ENCODE peak calls at places on chromosomes 3 and 15, in seven cellular contexts. T is right atrium auricular region; X is kidney; J is CD8-positive, alpha-beta memory T cell; R is thoracic aorta; L is heart right ventricle; H is A549. A is an unnamed sample.

GRCh38 chr3:61417352-61417751 is 144.0 kb upstream of the PTPRG start:
- DNase-seq in J (no peak), X (no peak), R (no peak), L (no peak), H (no peak), T (no peak), A (no peak)

GRCh38 chr3:193132923-193133463 is 108.0 kb upstream of the PLAAT1 start:
- DNase-seq in R (no peak), T (no peak), J (no peak), X (no peak), L (no peak), H (no peak), A (no peak)

GRCh38 chr3:186965141-186965879 is 35.0 kb downstream of the ST6GAL1 start:
- DNase-seq in X (no peak), J (no peak), H (no peak), L (no peak), T (no peak), R (no peak), A (no peak)

GRCh38 chr3:140188285-140188684 is 253.3 kb downstream of the CLSTN2 start:
- DNase-seq in L (peak), J (no peak), X (no peak), R (no peak), T (no peak), H (no peak), A (no peak)

GRCh38 chr3:14352002-14352627 is 50.3 kb upstream of the SLC6A6 start:
- DNase-seq in T (no peak), L (no peak), R (no peak), X (peak), J (no peak), H (peak), A (no peak)

GRCh38 chr15:86183765-86184491 is 104.3 kb downstream of the AGBL1 start:
- DNase-seq in X (no peak), J (no peak), R (no peak), H (no peak), L (no peak), T (no peak), A (no peak)

GRCh38 chr15:86066174-86066829 is 13.4 kb upstream of the AGBL1 start:
- DNase-seq in H (no peak), L (no peak), R (no peak), J (no peak), T (no peak), X (no peak), A (no peak)

GRCh38 chr3:190595807-190596206 is 81.9 kb downstream of the IL1RAP start:
- DNase-seq in X (no peak), H (no peak), T (no peak), L (no peak), J (no peak), R (no peak), A (no peak)

GRCh38 chr3:107235193-107235922 is 141.9 kb upstream of the CCDC54 start:
- DNase-seq in T (no peak), R (no peak), H (no peak), L (no peak), J (no peak), X (no peak), A (no peak)

GRCh38 chr3:58594117-58594516 is 16.9 kb upstream of the FAM107A start:
- DNase-seq in H (no peak), R (no peak), L (no peak), J (no peak), T (no peak), X (no peak), A (no peak)

GRCh38 chr3:136249593-136250225 is 431 bp upstream of the PCCB start:
- DNase-seq in R (no peak), J (no peak), T (no peak), X (no peak), H (no peak), L (no peak), A (no peak)

GRCh38 chr3:157913052-157913451 is 193.2 kb downstream of the SHOX2 start:
- DNase-seq in J (no peak), T (no peak), R (no peak), H (no peak), X (no peak), L (no peak), A (no peak)

GRCh38 chr15:39661776-39662175 is 80.9 kb downstream of the THBS1 start:
- DNase-seq in L (no peak), R (no peak), H (no peak), X (no peak), J (no peak), T (no peak), A (no peak)

GRCh38 chr15:58931985-58932384 is 1.5 kb downstream of the SLTM start:
- DNase-seq in J (no peak), L (peak), R (no peak), X (no peak), H (peak), T (no peak), A (peak)

GRCh38 chr3:167300210-167300609 is 79.9 kb downstream of the ZBBX start:
- DNase-seq in T (no peak), X (no peak), R (no peak), L (no peak), H (no peak), J (no peak), A (no peak)

GRCh38 chr3:2657971-2658370 is 452.2 kb downstream of the IL5RA start:
- DNase-seq in J (no peak), X (no peak), T (no peak), R (no peak), L (no peak), H (no peak), A (no peak)

GRCh38 chr15:69755571-69756310 is 303.1 kb downstream of the RPLP1 start:
- DNase-seq in J (peak), X (no peak), L (no peak), R (no peak), H (no peak), T (no peak), A (peak)

GRCh38 chr3:187066228-187066995 is 72.9 kb downstream of the RPL39L start:
- DNase-seq in H (peak), L (peak), T (no peak), R (no peak), X (no peak), J (peak), A (peak)

GRCh38 chr3:182464513-182465145 is 328.7 kb upstream of the ATP11B start:
- DNase-seq in H (no peak), R (no peak), X (no peak), J (no peak), T (no peak), L (no peak), A (no peak)

GRCh38 chr3:141080407-141080806 is 29.3 kb downstream of the SPSB4 start:
- DNase-seq in H (no peak), R (no peak), X (no peak), L (no peak), T (no peak), J (no peak), A (no peak)

GRCh38 chr15:87408902-87409301 is 847.6 kb downstream of the NTRK3 start:
- DNase-seq in X (no peak), J (no peak), H (no peak), T (no peak), L (no peak), R (no peak), A (no peak)

GRCh38 chr3:106386050-106386449 is 517.2 kb upstream of the CBLB start:
- DNase-seq in J (no peak), L (no peak), R (no peak), X (no peak), T (no peak), H (no peak), A (no peak)

GRCh38 chr3:142019794-142020320 is 129.5 kb downstream of the TFDP2 start:
- DNase-seq in R (no peak), H (no peak), J (no peak), T (no peak), L (no peak), X (no peak), A (peak)

GRCh38 chr3:178245385-178245778 is 290.9 kb upstream of the KCNMB2 start:
- DNase-seq in X (no peak), J (no peak), R (no peak), L (no peak), H (no peak), T (no peak), A (peak)

GRCh38 chr15:56369234-56369633 is 4.0 kb downstream of the TEX9 start:
- DNase-seq in L (no peak), H (no peak), X (no peak), R (no peak), T (no peak), J (no peak), A (no peak)

GRCh38 chr3:165983284-165983683 is 146.1 kb upstream of the BCHE start:
- DNase-seq in L (no peak), J (no peak), X (no peak), R (no peak), H (no peak), T (no peak), A (no peak)

GRCh38 chr15:91849749-91850161 is 3.8 kb upstream of the SLCO3A1 start:
- DNase-seq in L (no peak), T (no peak), X (no peak), J (no peak), H (peak), R (no peak), A (peak)

GRCh38 chr3:185411133-185411532 is 48.2 kb downstream of the MAP3K13 start:
- DNase-seq in J (no peak), H (no peak), X (no peak), R (no peak), L (no peak), T (no peak), A (no peak)

GRCh38 chr15:28861031-28861534 is 12.6 kb upstream of the GOLGA6L7 start:
- DNase-seq in J (no peak), H (no peak), X (peak), L (no peak), T (no peak), R (no peak), A (no peak)

GRCh38 chr3:107643038-107643883 is 120.5 kb downstream of the BBX start:
- DNase-seq in L (no peak), H (no peak), X (no peak), J (no peak), R (no peak), T (no peak), A (no peak)

GRCh38 chr3:128416578-128417150 is 50.0 kb downstream of the DNAJB8 start:
- DNase-seq in T (no peak), L (no peak), R (no peak), X (no peak), J (no peak), H (peak), A (no peak)

GRCh38 chr3:58135712-58136543 is 74.8 kb downstream of the DNASE1L3 start:
- DNase-seq in L (peak), H (no peak), J (no peak), R (no peak), X (no peak), T (no peak), A (no peak)

GRCh38 chr15:74238984-74239645 is 3.0 kb downstream of the CCDC33 start:
- DNase-seq in J (no peak), H (no peak), L (no peak), X (peak), R (no peak), T (no peak), A (peak)

GRCh38 chr3:136783708-136784191 is 31.6 kb upstream of the STAG1 start:
- DNase-seq in L (no peak), T (no peak), H (no peak), R (no peak), J (no peak), X (no peak), A (no peak)

GRCh38 chr3:30952786-30953185 is 58.3 kb upstream of the GADL1 start:
- DNase-seq in J (no peak), L (no peak), H (no peak), X (no peak), T (no peak), R (no peak), A (no peak)

GRCh38 chr3:54307616-54308180 is 185.3 kb downstream of the CACNA2D3 start:
- DNase-seq in R (no peak), X (no peak), H (no peak), L (no peak), T (no peak), J (no peak), A (no peak)

GRCh38 chr3:193240850-193241706 is at the start of gene PLAAT1:
- DNase-seq in R (no peak), L (peak), H (peak), J (no peak), X (peak), T (no peak), A (peak)

GRCh38 chr3:178748874-178749273 is 212.6 kb downstream of the KCNMB2 start:
- DNase-seq in R (no peak), X (no peak), L (no peak), J (no peak), T (no peak), H (no peak), A (no peak)

GRCh38 chr3:14725015-14725431 is 50.1 kb downstream of the C3orf20 start:
- DNase-seq in H (no peak), J (no peak), L (peak), T (no peak), X (no peak), R (no peak), A (no peak)

DNA sequence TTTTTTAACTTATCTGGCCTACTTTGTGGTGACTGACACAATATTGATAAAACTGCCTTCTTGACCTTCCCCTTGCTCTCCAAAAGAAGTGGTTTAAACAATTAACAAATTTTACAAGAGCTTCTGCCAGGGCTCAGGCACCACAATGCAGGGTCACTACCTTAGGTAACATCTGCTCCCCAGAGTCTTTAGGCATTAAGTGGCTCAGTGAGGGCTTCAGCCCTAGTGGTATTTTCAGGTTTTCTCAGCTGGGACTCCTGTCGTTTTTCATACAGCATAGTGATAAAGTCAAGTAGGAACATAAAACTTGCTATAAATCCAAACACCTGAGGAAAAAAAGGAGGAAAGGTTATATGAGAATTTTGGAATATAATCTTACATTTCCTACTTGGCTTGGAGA is 18.9 kb downstream of the CMTM6 start:
- DNase-seq in T (no peak), X (no peak), J (no peak), H (no peak), L (no peak), R (no peak), A (no peak)
- H3K27ac ChIP-seq in T (no peak), X (no peak), J (no peak), H (no peak), L (no peak), R (no peak), A (no peak)

GRCh38 chr3:79015854-79016253 is 751.9 kb downstream of the ROBO1 start:
- DNase-seq in L (no peak), J (no peak), R (no peak), H (no peak), X (no peak), T (no peak), A (no peak)
- H3K4me3 ChIP-seq in L (peak), J (no peak), R (no peak), H (no peak), X (no peak), T (no peak), A (no peak)

GRCh38 chr15:72486144-72486543 is 12.0 kb downstream of the ARIH1 start:
- DNase-seq in H (no peak), L (no peak), J (no peak), X (no peak), T (no peak), R (no peak), A (no peak)

GRCh38 chr15:72487070-72487797 is 13.1 kb downstream of the ARIH1 start:
- DNase-seq in R (no peak), X (no peak), H (no peak), T (no peak), J (no peak), L (no peak), A (no peak)

GRCh38 chr15:72481015-72481659 is 7.0 kb downstream of the ARIH1 start:
- DNase-seq in J (no peak), R (no peak), T (no peak), L (no peak), H (no peak), X (no peak), A (no peak)

GRCh38 chr15:72482275-72482674 is 8.1 kb downstream of the ARIH1 start:
- DNase-seq in X (no peak), L (no peak), J (no peak), T (no peak), H (no peak), R (no peak), A (no peak)

DNA sequence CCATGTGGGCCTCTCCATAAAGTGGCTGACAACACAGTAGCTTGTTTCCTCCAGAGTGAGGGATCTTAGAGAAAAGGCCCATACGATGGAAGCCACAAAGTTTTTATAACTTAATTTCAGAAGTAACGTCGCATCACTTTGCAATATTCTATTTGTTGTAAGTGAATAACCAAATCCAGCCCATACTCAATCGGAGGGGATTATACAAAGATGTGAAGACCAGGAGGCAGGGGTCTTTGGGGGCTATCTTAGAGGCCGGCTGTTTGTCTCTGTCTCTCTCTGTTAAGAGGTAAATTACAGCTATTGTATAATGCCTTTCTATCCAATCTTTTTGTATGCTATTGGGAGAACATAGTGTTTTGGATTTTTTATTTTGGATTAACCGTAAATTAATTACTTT is 9.1 kb downstream of the ARIH1 start:
- DNase-seq in H (no peak), J (no peak), T (no peak), R (no peak), L (no peak), X (no peak), A (no peak)
- H3K27ac ChIP-seq in H (no peak), J (no peak), T (no peak), R (no peak), L (no peak), X (no peak), A (no peak)

GRCh38 chr15:100959066-100960050 is 40.2 kb downstream of the LRRK1 start:
- DNase-seq in R (no peak), H (peak), T (no peak), X (no peak), J (no peak), L (no peak), A (no peak)
- H3K4me3 ChIP-seq in R (peak), H (peak), T (no peak), X (no peak), J (no peak), L (no peak), A (no peak)

DNA sequence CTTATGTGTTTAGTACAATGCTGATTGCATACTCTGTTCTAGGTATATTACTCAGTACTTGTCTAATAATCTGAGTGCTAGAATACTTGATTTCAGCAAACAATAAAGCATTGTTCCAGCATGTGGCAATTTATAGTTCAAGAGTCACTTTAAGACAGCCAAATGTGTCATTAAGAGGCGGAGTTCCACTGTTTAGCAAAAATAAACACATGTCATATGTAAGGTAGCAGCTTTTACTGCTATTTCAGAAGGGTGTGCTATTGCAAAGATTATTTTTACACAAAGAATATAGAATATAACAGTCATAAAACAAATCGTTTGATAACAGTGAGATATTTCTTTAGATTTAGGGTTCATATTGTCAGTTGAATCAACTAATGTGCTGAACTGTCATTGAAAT is 358.7 kb downstream of the TUSC7 start:
- DNase-seq in J (no peak), L (no peak), X (no peak), H (no peak), T (no peak), R (no peak), A (peak)
- H3K27ac ChIP-seq in J (no peak), L (no peak), X (no peak), H (no peak), T (no peak), R (no peak), A (no peak)

A was measured in small intestine.